ENCODE peak calls at places on chromosomes 1 and 21, in five cellular contexts. V, N, H, J and E are unnamed samples.

GRCh38 chr21:16302851-16303282 is 573.1 kb downstream of the USP25 start:
- DNase-seq in V (no peak), N (no peak), H (no peak), J (peak), E (peak)

GRCh38 chr1:91165033-91165654 is 143.3 kb upstream of the ZNF644 start:
- DNase-seq in V (no peak), N (peak), H (peak), J (peak), E (no peak)

GRCh38 chr1:22387888-22388564 is 63.6 kb upstream of the ZBTB40 start:
- DNase-seq in V (no peak), N (peak), H (no peak), J (peak), E (no peak)

GRCh38 chr1:110106013-110106941 is 6.0 kb upstream of the UBL4B start:
- DNase-seq in V (no peak), N (peak), H (peak), J (peak), E (no peak)

GRCh38 chr1:186930248-186930647 is 101.5 kb downstream of the PLA2G4A start:
- DNase-seq in V (peak), N (no peak), H (no peak), J (peak), E (no peak)

GRCh38 chr1:115714572-115715141 is 53.9 kb downstream of the CASQ2 start:
- DNase-seq in V (no peak), N (peak), H (no peak), J (no peak), E (no peak)

GRCh38 chr1:209416009-209416408 is 167.5 kb upstream of the CAMK1G start:
- DNase-seq in V (no peak), N (peak), H (no peak), J (no peak), E (no peak)

GRCh38 chr1:37860346-37860666 is 914 bp upstream of the MTF1 start:
- DNase-seq in V (no peak), N (no peak), H (no peak), J (no peak), E (no peak)

GRCh38 chr21:34126269-34126668 is 52.9 kb downstream of the MRPS6 start:
- DNase-seq in V (peak), N (no peak), H (peak), J (no peak), E (no peak)

GRCh38 chr1:235679005-235679404 is 29.4 kb upstream of the GNG4 start:
- DNase-seq in V (no peak), N (no peak), H (no peak), J (no peak), E (no peak)

GRCh38 chr1:152951711-152952110 is 4.7 kb downstream of the SPRR5 start:
- DNase-seq in V (no peak), N (no peak), H (no peak), J (no peak), E (no peak)
- H3K4me3 ChIP-seq in V (no peak), N (no peak), H (no peak), J (no peak), E (no peak)

GRCh38 chr1:42690477-42691156 is 8.4 kb downstream of the YBX1 start:
- DNase-seq in V (no peak), N (no peak), H (no peak), J (no peak), E (no peak)

GRCh38 chr1:42692461-42692860 is 10.2 kb downstream of the YBX1 start:
- DNase-seq in V (no peak), N (no peak), H (no peak), J (no peak), E (no peak)

GRCh38 chr1:42691157-42691498 is 8.9 kb downstream of the YBX1 start:
- DNase-seq in V (no peak), N (no peak), H (no peak), J (no peak), E (no peak)

GRCh38 chr1:42692941-42693340 is 10.7 kb downstream of the YBX1 start:
- DNase-seq in V (no peak), N (no peak), H (no peak), J (no peak), E (no peak)

DNA sequence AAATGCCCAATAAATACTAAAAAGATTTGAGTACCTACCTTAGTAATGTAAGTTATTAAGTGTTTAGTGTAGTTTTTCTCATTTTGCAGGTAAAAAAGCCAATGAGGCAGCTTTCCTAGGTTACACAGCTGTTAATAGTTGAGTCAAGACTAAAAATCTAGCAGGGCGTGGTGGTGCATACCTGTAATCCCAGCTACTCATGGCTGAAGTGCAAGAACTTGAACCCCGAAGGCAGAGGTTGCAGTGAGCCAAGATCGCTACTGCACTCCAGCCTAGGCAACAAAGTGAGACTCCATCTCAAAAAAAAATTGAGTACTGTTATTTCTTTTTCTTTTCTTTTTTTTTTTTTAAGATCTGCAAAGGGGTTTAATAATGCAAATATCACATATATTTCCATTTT is 7.7 kb downstream of the YBX1 start:
- DNase-seq in V (no peak), N (no peak), H (no peak), J (no peak), E (no peak)
- H3K4me3 ChIP-seq in V (no peak), N (no peak), H (no peak), J (no peak), E (no peak)

GRCh38 chr1:10637833-10638558 is 158.4 kb downstream of the CASZ1 start:
- DNase-seq in V (no peak), N (no peak), H (no peak), J (no peak), E (no peak)
- H3K4me3 ChIP-seq in V (peak), N (peak), H (no peak), J (no peak), E (peak)

GRCh38 chr1:63775418-63776127 is 1.8 kb downstream of the ROR1 start:
- DNase-seq in V (no peak), N (no peak), H (no peak), J (no peak), E (no peak)
- H3K4me3 ChIP-seq in V (peak), N (peak), H (no peak), J (peak), E (peak)

DNA sequence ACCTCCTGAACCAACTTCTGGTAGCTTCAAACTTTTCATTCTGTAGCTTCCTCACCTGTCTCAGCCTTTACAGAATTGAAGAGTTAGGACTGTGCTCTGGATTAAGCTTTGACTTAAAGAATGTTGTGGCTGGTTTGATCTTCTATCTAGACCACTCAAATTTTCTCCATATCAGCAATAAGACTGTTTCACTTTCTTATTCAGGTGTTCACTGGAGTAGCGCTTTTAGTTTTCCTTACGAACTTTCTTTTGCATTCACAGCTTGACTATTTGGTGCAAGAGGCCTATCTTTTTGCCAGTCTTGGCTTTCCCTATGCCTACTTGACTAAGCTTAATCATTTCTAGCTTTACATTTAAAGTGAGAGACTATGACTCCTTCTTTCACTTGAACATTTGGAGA is 31.5 kb downstream of the FGGY start:
- DNase-seq in V (no peak), N (no peak), H (peak), J (no peak), E (no peak)
- H3K4me3 ChIP-seq in V (no peak), N (no peak), H (no peak), J (no peak), E (no peak)

GRCh38 chr1:153568367-153569099 is 2.9 kb upstream of the S100A2 start:
- DNase-seq in V (no peak), N (peak), H (peak), J (peak), E (no peak)

GRCh38 chr1:153569465-153569864 is 3.8 kb upstream of the S100A2 start:
- DNase-seq in V (no peak), N (no peak), H (no peak), J (no peak), E (no peak)

GRCh38 chr1:153565529-153566374 is at the start of gene S100A2:
- DNase-seq in V (no peak), N (peak), H (no peak), J (peak), E (peak)

GRCh38 chr1:153566414-153567371 is 1.0 kb upstream of the S100A2 start:
- DNase-seq in V (peak), N (peak), H (no peak), J (peak), E (peak)

DNA sequence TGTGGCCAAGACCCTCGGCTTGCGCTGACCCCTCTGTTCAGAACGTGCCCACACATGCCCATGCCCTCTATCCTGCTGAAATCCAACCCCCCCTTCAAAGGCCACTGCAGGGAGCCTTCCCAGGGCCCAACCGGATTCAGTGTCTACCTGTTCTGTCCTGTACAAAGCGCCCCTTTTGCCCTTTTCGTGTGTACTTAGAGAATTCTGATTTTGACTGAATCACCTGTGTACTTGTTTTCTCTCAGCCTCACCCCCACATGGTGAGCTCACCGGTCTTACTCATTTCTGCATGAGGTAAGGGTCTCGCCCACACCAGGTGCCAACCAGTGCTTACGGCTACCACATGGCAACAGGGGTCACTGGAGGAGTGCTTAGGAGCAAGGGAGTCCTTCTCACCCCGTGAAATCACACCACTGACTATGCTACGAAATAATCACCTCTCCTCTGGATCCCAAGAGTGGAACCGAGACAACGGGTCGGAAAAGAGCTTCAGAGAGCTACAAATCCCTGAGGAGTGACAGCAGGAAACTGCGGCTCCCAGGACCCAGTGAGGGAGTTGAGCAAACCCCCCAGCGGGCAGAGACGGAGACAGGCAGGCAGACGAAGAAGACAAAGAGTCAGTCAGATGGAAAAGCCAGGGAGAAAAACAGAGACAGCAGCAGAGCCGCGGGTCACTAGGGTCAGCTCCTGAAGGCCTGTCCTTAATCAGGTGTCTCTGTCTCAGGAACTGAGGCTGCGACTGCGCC is 2.1 kb upstream of the S100A2 start:
- DNase-seq in V (no peak), N (no peak), H (no peak), J (no peak), E (no peak)
- H3K4me3 ChIP-seq in V (no peak), N (no peak), H (no peak), J (no peak), E (no peak)

GRCh38 chr1:94323311-94324167 is 86.2 kb upstream of the ARHGAP29 start:
- DNase-seq in V (no peak), N (no peak), H (no peak), J (no peak), E (no peak)

GRCh38 chr1:94324168-94324544 is 86.8 kb upstream of the ARHGAP29 start:
- DNase-seq in V (no peak), N (no peak), H (no peak), J (no peak), E (no peak)

GRCh38 chr1:94327001-94327685 is 89.8 kb upstream of the ARHGAP29 start:
- DNase-seq in V (no peak), N (no peak), H (no peak), J (no peak), E (no peak)

GRCh38 chr1:94325379-94326302 is 88.3 kb upstream of the ARHGAP29 start:
- DNase-seq in V (peak), N (no peak), H (no peak), J (peak), E (peak)

GRCh38 chr1:94326329-94326728 is 88.9 kb upstream of the ARHGAP29 start:
- DNase-seq in V (no peak), N (no peak), H (no peak), J (no peak), E (no peak)
- H3K4me3 ChIP-seq in V (no peak), N (no peak), H (no peak), J (no peak), E (no peak)

GRCh38 chr1:193184776-193185175 is 1.6 kb downstream of the B3GALT2 start:
- DNase-seq in V (no peak), N (no peak), H (no peak), J (no peak), E (no peak)
- H3K4me3 ChIP-seq in V (no peak), N (peak), H (no peak), J (no peak), E (peak)